ENCODE peak calls at places on chromosomes 5 and 9, in four cellular contexts. Z is HepG2, O is H1, Q is SK-N-SH. N is an unnamed sample.

GRCh38 chr5:41787257-41787656 is 83.0 kb downstream of the OXCT1 start:
- DNase-seq in Z (no peak), O (no peak), Q (no peak), N (no peak)

GRCh38 chr9:86577420-86578333 is 223.5 kb upstream of the TUT7 start:
- DNase-seq in Z (no peak), O (peak; percentile 47), Q (no peak), N (no peak)

GRCh38 chr9:122008559-122008958 is 84.5 kb downstream of the TTLL11 start:
- DNase-seq in Z (no peak), O (no peak), Q (no peak), N (no peak)

GRCh38 chr9:95085861-95086563 is 231.5 kb downstream of the FANCC start:
- DNase-seq in Z (no peak), O (no peak), Q (no peak), N (no peak)

GRCh38 chr5:151047814-151048425 is 27.5 kb downstream of the GPX3 start:
- DNase-seq in Z (peak; percentile 30), O (peak; percentile 55), Q (peak; percentile 67), N (no peak)

GRCh38 chr9:116232425-116233159 is 79.0 kb downstream of the PAPPA start:
- DNase-seq in Z (no peak), O (no peak), Q (no peak), N (no peak)

GRCh38 chr9:90065001-90065400 is 460.2 kb downstream of the GADD45G start:
- DNase-seq in Z (no peak), O (no peak), Q (no peak), N (no peak)

GRCh38 chr5:53067641-53068040 is 41.9 kb downstream of the MOCS2 start:
- DNase-seq in Z (no peak), O (no peak), Q (no peak), N (no peak)

GRCh38 chr5:54561646-54562045 is 44.1 kb downstream of the SNX18 start:
- DNase-seq in Z (no peak), O (no peak), Q (no peak), N (no peak)

GRCh38 chr5:79225026-79225425 is 10.9 kb upstream of the JMY start:
- DNase-seq in Z (no peak), O (no peak), Q (no peak), N (no peak)

GRCh38 chr9:107336718-107337360 is 53.8 kb downstream of the RAD23B start:
- DNase-seq in Z (no peak), O (no peak), Q (no peak), N (no peak)

GRCh38 chr5:108143581-108143980 is 238.3 kb downstream of the FBXL17 start:
- DNase-seq in Z (no peak), O (no peak), Q (no peak), N (no peak)

GRCh38 chr5:130323804-130324454 is 419.7 kb downstream of the CHSY3 start:
- DNase-seq in Z (no peak), O (no peak), Q (no peak), N (peak; percentile 72)

GRCh38 chr5:157463081-157463480 is 3.1 kb downstream of the NIPAL4 start:
- DNase-seq in Z (no peak), O (no peak), Q (no peak), N (no peak)

GRCh38 chr9:88531920-88532319 is 3.1 kb upstream of the NXNL2 start:
- DNase-seq in Z (no peak), O (no peak), Q (no peak), N (no peak)

GRCh38 chr5:1208743-1209551 is 7.6 kb downstream of the SLC6A19 start:
- DNase-seq in Z (no peak), O (no peak), Q (peak; percentile 79), N (no peak)

GRCh38 chr5:77852514-77853352 is 76.6 kb upstream of the TBCA start:
- DNase-seq in Z (no peak), O (peak; percentile 82), Q (peak; percentile 87), N (peak; percentile 80)

GRCh38 chr5:179258922-179259730 is 86.1 kb downstream of the ADAMTS2 start:
- DNase-seq in Z (no peak), O (peak; percentile 41), Q (peak; percentile 61), N (no peak)

GRCh38 chr9:85163415-85163814 is 493.9 kb downstream of the NTRK2 start:
- DNase-seq in Z (no peak), O (no peak), Q (no peak), N (no peak)

GRCh38 chr9:104921067-104921741 is 6.8 kb downstream of the ABCA1 start:
- DNase-seq in Z (no peak), O (no peak), Q (no peak), N (no peak)

GRCh38 chr9:34375901-34376595 is 650 bp downstream of the MYORG start:
- DNase-seq in Z (peak; percentile 69), O (no peak), Q (peak; percentile 76), N (no peak)

GRCh38 chr5:123951204-123951977 is 439.4 kb downstream of the CSNK1G3 start:
- DNase-seq in Z (no peak), O (no peak), Q (no peak), N (no peak)
- TF ChIP-seq GABPA in Z (no peak), O (no peak), Q (no peak), N (no peak)

GRCh38 chr9:127561491-127562270 is 50.4 kb upstream of the STXBP1 start:
- DNase-seq in Z (no peak), O (no peak), Q (no peak), N (no peak)
- TF ChIP-seq GABPA in Z (no peak), O (no peak), Q (peak; percentile 38), N (no peak)

DNA sequence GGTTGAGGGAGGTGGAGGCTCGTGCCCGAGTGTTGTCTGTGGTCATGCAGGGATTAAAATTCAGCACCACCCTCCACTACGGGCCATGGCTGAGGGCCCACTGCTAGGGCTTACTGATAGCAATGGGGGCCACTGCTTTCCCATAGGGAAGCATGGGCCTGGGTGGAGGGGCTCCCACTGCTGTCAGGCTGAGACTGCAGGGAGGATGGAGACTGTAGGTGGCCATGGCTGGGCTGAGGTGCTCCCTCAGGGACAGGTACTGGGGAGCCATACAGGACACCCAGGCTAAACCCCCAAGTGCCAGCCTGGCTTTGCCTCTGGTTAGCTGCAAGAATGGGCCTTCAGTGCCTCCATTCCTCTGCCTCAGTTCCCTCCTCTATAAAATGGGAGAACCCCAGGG is 26.1 kb downstream of the FAM163B start:
- DNase-seq in Z (no peak), O (no peak), Q (no peak), N (no peak)
- TF ChIP-seq GABPA in Z (no peak), O (no peak), Q (no peak), N (no peak)

DNA sequence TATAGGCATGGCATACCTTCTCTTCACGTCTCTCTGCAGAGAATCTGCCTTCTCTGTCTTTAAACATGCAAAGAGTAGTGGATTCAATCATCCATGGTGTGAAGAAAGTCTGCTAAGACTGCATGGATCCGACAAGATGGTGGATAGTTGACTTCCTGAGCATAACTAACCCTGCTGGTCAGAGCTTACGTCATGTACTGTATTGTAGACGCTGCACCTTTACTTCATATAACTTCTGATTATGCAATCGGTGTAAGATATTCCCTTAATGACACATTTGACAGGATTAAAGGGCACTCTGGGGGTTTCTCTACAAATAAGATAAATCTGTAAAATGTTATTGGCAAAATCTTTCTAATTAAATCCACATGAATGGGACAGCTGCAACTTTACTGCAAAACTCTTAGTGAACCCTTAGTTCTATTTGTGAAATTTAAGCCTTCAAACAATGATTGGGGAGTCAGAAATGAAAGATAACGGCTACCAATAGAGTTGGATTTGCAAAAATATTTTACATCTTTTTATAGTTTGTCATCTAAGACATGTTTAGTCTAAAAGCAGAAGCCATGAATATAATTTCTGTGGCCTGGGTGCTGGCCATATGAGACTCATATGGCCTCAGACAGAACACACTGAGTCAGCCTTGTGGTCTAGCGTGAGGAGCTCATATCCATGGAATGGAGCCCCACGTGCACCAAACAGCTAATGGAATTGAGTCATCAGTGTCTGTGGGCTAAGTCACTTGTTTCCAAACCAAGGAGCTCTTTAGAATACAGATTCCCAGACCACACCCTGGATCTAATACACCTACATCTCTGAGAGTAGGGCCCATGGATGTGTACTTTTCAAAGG is 240.5 kb upstream of the NREP start:
- DNase-seq in Z (no peak), O (no peak), Q (no peak), N (no peak)
- TF ChIP-seq GABPA in Z (no peak), O (no peak), Q (peak; percentile 29), N (no peak)